ENCODE peak calls at places on chromosomes 11 and 22, in nine cellular contexts. K is epithelial cell of esophagus; W is CD8-positive, alpha-beta memory T cell; I is upper lobe of left lung; Q is mucosa of descending colon; E is iPS DF 6.9; U is psoas muscle; J is choroid plexus epithelial cell; R is AG04449. Z is an unnamed sample.

GRCh38 chr22:32801436-32802290 is at the start of gene TIMP3:
- DNase-seq in Q (peak; percentile 71), R (no peak), I (peak; percentile 74), U (peak; percentile 88), J (peak; percentile 83), E (no peak), W (no peak), K (peak; percentile 55), Z (peak; percentile 79)

GRCh38 chr11:33339247-33339646 is 82.1 kb downstream of the HIPK3 start:
- DNase-seq in U (no peak), J (no peak), K (no peak), W (no peak), I (no peak), Q (no peak), R (no peak), E (no peak), Z (no peak)

GRCh38 chr11:11379661-11380060 is 26.6 kb upstream of the CSNK2A3 start:
- DNase-seq in W (no peak), Q (no peak), J (no peak), R (no peak), K (no peak), E (no peak), I (no peak), U (no peak), Z (no peak)

GRCh38 chr22:26065847-26066246 is 103.4 kb upstream of the SEZ6L start:
- DNase-seq in R (no peak), E (no peak), W (no peak), J (no peak), U (no peak), I (no peak), K (peak; percentile 4), Q (no peak), Z (no peak)

GRCh38 chr22:43851058-43851978 is 11.0 kb downstream of the SULT4A1 start:
- DNase-seq in W (no peak), I (no peak), E (no peak), J (no peak), Q (no peak), K (no peak), U (no peak), R (no peak), Z (no peak)

GRCh38 chr11:47564933-47565339 is 463 bp upstream of the PTPMT1 start:
- DNase-seq in W (no peak), K (no peak), U (no peak), Q (no peak), R (no peak), E (no peak), J (no peak), I (no peak), Z (no peak)

GRCh38 chr11:15806217-15806616 is 550.1 kb downstream of the SOX6 start:
- DNase-seq in J (no peak), E (no peak), U (no peak), Q (no peak), I (no peak), W (no peak), K (no peak), R (no peak), Z (no peak)

GRCh38 chr11:95863486-95864140 is 60.3 kb downstream of the MTMR2 start:
- DNase-seq in U (no peak), R (peak; percentile 63), Q (no peak), J (peak; percentile 89), E (no peak), K (no peak), W (no peak), I (no peak), Z (no peak)

GRCh38 chr11:64916040-64916847 is 765 bp downstream of the ATG2A start:
- DNase-seq in I (peak; percentile 76), U (peak; percentile 46), Q (peak; percentile 67), W (peak; percentile 42), E (no peak), J (peak; percentile 59), R (no peak), K (peak; percentile 51), Z (no peak)

GRCh38 chr11:130206141-130206540 is 46.6 kb downstream of the ST14 start:
- DNase-seq in Q (peak; percentile 55), K (no peak), J (no peak), R (no peak), W (no peak), U (no peak), I (peak; percentile 7), E (no peak), Z (no peak)

GRCh38 chr22:40044870-40045834 is 50.4 kb downstream of the FAM83F start:
- DNase-seq in J (peak; percentile 28), R (no peak), E (no peak), U (peak; percentile 64), K (peak; percentile 28), I (peak; percentile 65), W (peak; percentile 79), Q (peak; percentile 81), Z (peak; percentile 40)

GRCh38 chr11:14029415-14029814 is 66.9 kb downstream of the SPON1 start:
- DNase-seq in K (peak; percentile 16), I (no peak), W (no peak), U (no peak), R (no peak), Q (no peak), E (peak; percentile 20), J (no peak), Z (no peak)

DNA sequence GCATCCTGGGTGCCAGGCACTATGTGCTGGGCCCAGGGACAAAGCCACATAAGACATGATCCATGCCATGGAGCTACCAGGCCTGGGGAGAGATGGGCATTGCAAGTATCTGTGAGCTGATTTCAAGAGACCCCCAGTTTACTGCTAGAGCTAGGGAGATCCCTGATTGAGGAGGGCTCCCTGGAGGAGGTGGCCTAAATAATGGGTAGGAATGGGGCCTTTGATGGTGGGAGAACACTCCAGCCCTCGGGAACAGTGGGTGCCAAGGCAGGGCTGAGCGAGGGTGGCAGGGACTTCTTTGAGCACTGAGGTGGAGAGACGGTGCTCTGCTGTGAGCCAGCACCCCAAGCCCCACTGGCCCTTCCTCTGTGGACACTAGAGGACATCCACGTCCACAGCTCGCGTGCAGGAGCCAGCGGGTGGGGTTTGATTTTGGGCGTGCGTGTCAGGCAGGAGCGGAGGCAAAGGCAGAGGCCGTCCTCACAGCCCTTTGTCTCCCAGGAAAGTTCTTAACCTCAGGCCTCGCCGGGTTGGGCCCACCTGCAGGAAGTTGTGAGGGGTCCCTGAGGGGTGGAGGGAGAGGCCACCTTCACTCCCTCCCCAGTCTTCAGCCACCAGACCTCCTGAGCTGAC is 52.9 kb upstream of the PPARA start:
- DNase-seq in E (no peak), I (no peak), U (no peak), J (no peak), Q (no peak), W (no peak), R (no peak), K (no peak), Z (no peak)
- H3K4me3 ChIP-seq in E (no peak overlapping the region), I (no peak overlapping the region), U (no peak overlapping the region), J (no peak overlapping the region), Q (no peak overlapping the region), W (no peak overlapping the region), R (no peak overlapping the region), K (no peak overlapping the region), Z (no peak overlapping the region)

GRCh38 chr11:69648679-69649575 is 8.0 kb downstream of the CCND1 start:
- DNase-seq in E (no peak), R (no peak), K (no peak), I (no peak), J (no peak), Q (peak; percentile 22), W (no peak), U (no peak), Z (no peak)
- H3K4me3 ChIP-seq in E (no peak overlapping the region), R (no peak overlapping the region), K (no peak overlapping the region), I (no peak overlapping the region), J (no peak overlapping the region), Q (no peak overlapping the region), W (no peak overlapping the region), U (no peak overlapping the region), Z (no peak overlapping the region)

GRCh38 chr11:124078591-124078990 is 36.7 kb upstream of the VWA5A start:
- DNase-seq in J (no peak), I (no peak), K (no peak), R (no peak), W (no peak), U (no peak), E (no peak), Q (no peak), Z (no peak)

GRCh38 chr11:124074554-124074953 is 33.4 kb upstream of the OR10G7 start:
- DNase-seq in U (no peak), E (no peak), K (no peak), R (no peak), J (no peak), W (no peak), Q (no peak), I (no peak), Z (no peak)

GRCh38 chr11:124075492-124075840 is 34.3 kb upstream of the OR10G7 start:
- DNase-seq in J (no peak), U (no peak), Q (no peak), W (no peak), E (no peak), I (no peak), R (no peak), K (no peak), Z (no peak)

GRCh38 chr11:124077266-124077665 is 36.1 kb upstream of the OR10G7 start:
- DNase-seq in R (no peak), U (no peak), J (no peak), W (no peak), E (no peak), K (no peak), Q (no peak), I (no peak), Z (no peak)

DNA sequence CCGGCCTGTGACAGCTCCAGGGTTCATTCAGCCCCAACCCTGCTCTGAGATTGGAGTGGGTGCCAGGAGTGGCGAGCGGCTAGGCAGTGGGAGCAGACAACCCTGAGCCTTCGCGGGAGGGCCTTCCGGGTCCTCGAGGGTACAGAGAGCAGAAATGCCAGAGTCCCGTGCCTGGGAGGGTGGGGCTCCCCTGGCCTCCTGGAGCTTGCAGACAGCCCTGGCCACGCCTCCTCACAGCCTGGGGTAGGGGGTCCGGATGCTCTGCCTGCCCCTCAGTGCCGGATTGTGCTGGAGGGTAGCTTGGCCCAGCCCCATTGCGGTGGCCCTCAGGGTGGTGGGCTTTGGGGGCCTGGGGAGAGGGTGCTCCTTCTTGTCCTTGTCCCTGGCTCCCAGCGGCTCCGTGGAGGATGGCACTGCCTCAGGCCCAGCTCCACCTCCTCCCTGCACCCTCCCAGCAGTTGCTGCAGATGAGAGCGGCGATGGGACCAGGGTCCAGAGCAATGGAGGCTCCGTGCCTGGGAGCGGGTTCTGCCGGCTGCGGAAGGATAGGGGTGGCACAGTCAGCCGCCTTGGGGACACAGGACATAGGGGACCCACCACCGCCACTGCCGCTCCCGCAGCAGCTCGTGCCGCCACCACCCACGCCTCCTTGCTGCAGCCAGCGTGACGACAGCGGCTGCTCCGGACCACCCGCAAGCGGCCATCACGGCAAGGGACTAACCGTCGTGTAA is 34.9 kb upstream of the OR10G7 start:
- DNase-seq in U (peak; percentile 23), K (peak; percentile 14), J (no peak), I (no peak), R (no peak), W (no peak), Q (peak; percentile 76), E (no peak), Z (peak; percentile 29)
- H3K4me3 ChIP-seq in U (peak overlapping the region; percentile 56), K (peak overlapping the region; percentile 40), J (peak overlapping the region; percentile 49), I (peak overlapping the region; percentile 28), R (peak overlapping the region; percentile 55), W (no peak overlapping the region), Q (no peak overlapping the region), E (no peak overlapping the region), Z (peak overlapping the region; percentile 48)

DNA sequence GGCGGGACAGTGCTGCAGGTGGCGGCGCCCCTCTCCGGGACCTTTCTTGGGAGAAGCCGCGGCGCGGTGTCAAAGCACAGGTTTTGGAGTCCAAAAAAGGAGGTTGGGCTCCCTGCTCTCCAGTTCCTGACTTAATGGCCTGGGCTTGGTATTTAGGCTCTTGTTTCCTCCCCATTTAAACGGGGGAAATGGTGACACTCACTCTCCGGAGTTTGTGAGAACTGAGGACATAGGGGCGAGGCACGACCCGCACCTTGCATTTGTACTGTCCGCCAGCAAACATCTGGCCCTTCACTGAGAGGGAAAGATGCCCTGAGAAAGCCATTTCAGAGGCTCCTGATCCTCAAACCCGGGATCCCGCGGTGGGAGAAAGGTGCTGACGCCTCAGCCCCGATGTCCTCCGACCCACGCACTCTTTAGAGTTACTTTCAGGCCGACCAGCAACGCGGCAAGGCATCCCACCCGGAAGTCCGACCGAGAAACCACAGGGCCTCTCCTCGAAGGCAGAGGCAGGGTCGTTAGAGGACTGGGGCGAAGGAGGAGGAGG is 2.9 kb upstream of the WDR74 start:
- DNase-seq in E (no peak), Q (peak; percentile 65), I (peak; percentile 40), K (no peak), U (peak; percentile 34), J (peak; percentile 29), W (peak; percentile 19), R (no peak), Z (peak; percentile 19)
- H3K4me3 ChIP-seq in E (peak overlapping the region; percentile 36), Q (peak overlapping the region; percentile 20), I (peak overlapping the region; percentile 51), K (peak overlapping the region; percentile 38), U (peak overlapping the region; percentile 84), J (peak overlapping the region; percentile 57), W (peak overlapping the region; percentile 67), R (peak overlapping the region; percentile 49), Z (peak overlapping the region; percentile 48)